ENCODE peak calls at places on chromosomes 2 and 18, in seven cellular contexts. U, Z, K, A, E, Q and H are unnamed samples.

GRCh38 chr2:120222186-120223033 is 790 bp downstream of the TMEM185B start:
- DNase-seq in U (no peak), Z (no peak), K (no peak), A (no peak), E (no peak), Q (peak), H (no peak)

GRCh38 chr2:40179801-40180200 is 272.1 kb downstream of the SLC8A1 start:
- DNase-seq in U (no peak), Z (no peak), K (no peak), A (no peak), E (no peak), Q (no peak), H (no peak)

GRCh38 chr2:38215993-38216392 is 140.0 kb upstream of the CYP1B1 start:
- DNase-seq in U (no peak), Z (peak), K (peak), A (peak), E (peak), Q (no peak), H (peak)

GRCh38 chr2:235793163-235793752 is 299.4 kb downstream of the AGAP1 start:
- DNase-seq in U (no peak), Z (peak), K (peak), A (peak), E (no peak), Q (no peak), H (peak)

GRCh38 chr2:98463988-98464771 is 19.5 kb downstream of the INPP4A start:
- DNase-seq in U (no peak), Z (no peak), K (no peak), A (no peak), E (no peak), Q (peak), H (no peak)

GRCh38 chr2:190634381-190634780 is 14.5 kb upstream of the NAB1 start:
- DNase-seq in U (no peak), Z (no peak), K (no peak), A (peak), E (no peak), Q (no peak), H (peak)

GRCh38 chr2:102449370-102449974 is 23.6 kb upstream of the SLC9A4 start:
- DNase-seq in U (peak), Z (peak), K (peak), A (peak), E (peak), Q (peak), H (peak)

GRCh38 chr2:237647176-237648015 is 20.0 kb downstream of the LRRFIP1 start:
- DNase-seq in U (no peak), Z (no peak), K (no peak), A (no peak), E (no peak), Q (no peak), H (no peak)

GRCh38 chr2:155662224-155662623 is 670.3 kb downstream of the NR4A2 start:
- DNase-seq in U (no peak), Z (no peak), K (no peak), A (no peak), E (no peak), Q (no peak), H (no peak)

GRCh38 chr2:158457826-158458616 is 1.3 kb downstream of the PKP4 start:
- DNase-seq in U (peak), Z (peak), K (peak), A (peak), E (peak), Q (peak), H (peak)

GRCh38 chr2:158458617-158458920 is 1.8 kb downstream of the PKP4 start:
- DNase-seq in U (no peak), Z (no peak), K (peak), A (no peak), E (no peak), Q (no peak), H (no peak)

GRCh38 chr2:158463496-158464095 is 6.8 kb downstream of the PKP4 start:
- DNase-seq in U (no peak), Z (no peak), K (no peak), A (no peak), E (no peak), Q (no peak), H (no peak)

GRCh38 chr2:158459161-158460003 is 2.6 kb downstream of the PKP4 start:
- DNase-seq in U (no peak), Z (peak), K (peak), A (no peak), E (peak), Q (no peak), H (peak)

DNA sequence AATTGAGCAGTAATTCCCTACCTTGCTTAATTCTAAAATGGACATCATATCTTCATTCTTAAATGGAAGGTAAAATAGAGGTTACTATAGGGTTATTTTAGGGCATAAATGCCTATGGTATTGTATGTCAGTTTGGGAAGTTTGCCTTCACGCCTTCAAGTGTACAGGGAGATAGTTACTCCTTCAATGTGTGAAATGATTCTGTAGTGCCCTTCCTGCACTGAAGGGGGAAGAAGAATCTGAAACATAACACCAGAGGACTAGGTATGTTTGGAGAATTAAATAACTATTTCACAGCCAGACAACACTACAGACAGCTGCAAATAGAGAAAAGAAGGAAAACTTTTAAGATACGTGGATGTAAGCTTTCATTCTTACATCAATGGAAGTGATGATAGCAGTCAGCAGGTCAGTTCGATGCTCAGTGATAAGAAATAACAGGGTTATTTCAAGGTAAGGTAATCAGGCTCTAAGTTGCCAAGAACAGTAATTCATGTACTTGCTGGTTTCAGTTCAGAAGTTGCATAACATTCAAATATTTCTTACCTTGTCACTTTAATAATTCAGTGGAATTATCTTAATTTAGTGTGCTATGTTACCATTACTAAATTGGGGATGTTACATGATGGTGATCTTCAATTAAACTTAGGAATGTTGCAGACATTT is 4.0 kb downstream of the PKP4 start:
- DNase-seq in U (no peak), Z (peak), K (peak), A (no peak), E (peak), Q (no peak), H (peak)
- TF ChIP-seq CTCF in U (no peak), Z (no peak), K (peak), A (no peak), E (peak), Q (no peak), H (peak)

GRCh38 chr2:223614534-223614933 is 12.4 kb upstream of the SCG2 start:
- DNase-seq in U (no peak), Z (no peak), K (no peak), A (no peak), E (no peak), Q (no peak), H (no peak)

GRCh38 chr2:223613017-223613950 is 11.1 kb upstream of the SCG2 start:
- DNase-seq in U (peak), Z (peak), K (peak), A (peak), E (peak), Q (peak), H (peak)

GRCh38 chr2:223621901-223622300 is 19.7 kb upstream of the SCG2 start:
- DNase-seq in U (no peak), Z (no peak), K (peak), A (no peak), E (no peak), Q (no peak), H (no peak)

GRCh38 chr2:223619486-223620129 is 17.4 kb upstream of the SCG2 start:
- DNase-seq in U (no peak), Z (peak), K (no peak), A (no peak), E (no peak), Q (no peak), H (peak)

GRCh38 chr2:223618172-223619035 is 16.2 kb upstream of the SCG2 start:
- DNase-seq in U (no peak), Z (no peak), K (no peak), A (no peak), E (no peak), Q (no peak), H (no peak)
- TF ChIP-seq CTCF in U (no peak), Z (no peak), K (peak), A (no peak), E (no peak), Q (no peak), H (no peak)

GRCh38 chr2:232658217-232658785 is 24.9 kb downstream of the EFHD1 start:
- DNase-seq in U (no peak), Z (peak), K (peak), A (no peak), E (no peak), Q (no peak), H (no peak)
- TF ChIP-seq CTCF in U (no peak), Z (no peak), K (peak), A (no peak), E (no peak), Q (no peak), H (no peak)

GRCh38 chr18:77479047-77479446 is 229.4 kb downstream of the GALR1 start:
- DNase-seq in U (no peak), Z (no peak), K (no peak), A (peak), E (no peak), Q (no peak), H (no peak)

GRCh38 chr18:77482190-77482928 is 232.7 kb downstream of the GALR1 start:
- DNase-seq in U (no peak), Z (no peak), K (peak), A (no peak), E (peak), Q (no peak), H (no peak)

GRCh38 chr18:77481541-77481940 is 231.9 kb downstream of the GALR1 start:
- DNase-seq in U (no peak), Z (no peak), K (peak), A (peak), E (peak), Q (no peak), H (no peak)

GRCh38 chr18:77478619-77479018 is 229.0 kb downstream of the GALR1 start:
- DNase-seq in U (peak), Z (no peak), K (peak), A (peak), E (peak), Q (no peak), H (no peak)
- TF ChIP-seq CTCF in U (no peak), Z (no peak), K (peak), A (peak), E (no peak), Q (no peak), H (no peak)

GRCh38 chr2:174344716-174345472 is 10.1 kb downstream of the SP9 start:
- DNase-seq in U (no peak), Z (peak), K (peak), A (peak), E (peak), Q (no peak), H (peak)
- TF ChIP-seq CTCF in U (no peak), Z (peak), K (peak), A (peak), E (peak), Q (peak), H (peak)

GRCh38 chr18:59451073-59451472 is 92.0 kb upstream of the LMAN1 start:
- DNase-seq in U (no peak), Z (no peak), K (no peak), A (no peak), E (no peak), Q (no peak), H (no peak)
- TF ChIP-seq CTCF in U (no peak), Z (no peak), K (no peak), A (no peak), E (no peak), Q (no peak), H (no peak)

DNA sequence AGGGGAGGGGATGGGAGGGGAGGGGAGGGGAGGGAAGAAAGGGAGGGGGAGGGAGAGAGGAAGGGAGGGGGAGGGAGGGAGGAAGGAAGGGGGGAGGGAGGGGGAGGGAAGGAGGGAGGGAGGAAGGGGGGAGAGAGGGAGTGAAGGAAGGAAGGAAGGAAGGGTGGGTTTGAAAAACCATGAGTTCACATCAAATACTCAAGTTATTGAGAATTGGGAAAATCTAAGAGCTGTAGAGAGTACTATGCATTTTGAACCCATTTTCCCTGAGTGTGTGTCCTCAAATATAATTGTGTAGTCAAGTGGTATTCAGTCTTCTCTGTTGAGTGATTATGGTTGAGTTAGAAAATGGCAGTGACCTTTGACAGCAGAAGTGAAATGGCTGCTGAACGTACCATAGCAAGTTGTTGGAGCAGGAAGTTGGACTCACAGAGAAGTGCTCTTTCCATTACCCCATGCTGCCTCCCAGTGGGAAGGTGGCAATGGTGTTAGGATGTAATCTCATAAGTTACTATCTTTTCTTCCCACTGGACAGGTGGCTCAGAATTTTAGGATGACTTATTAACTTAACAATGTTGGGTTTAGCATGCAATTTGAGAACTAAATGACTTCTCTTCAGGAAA is 214.6 kb downstream of the SETBP1 start:
- DNase-seq in U (no peak), Z (peak), K (peak), A (peak), E (peak), Q (peak), H (peak)
- TF ChIP-seq CTCF in U (peak), Z (peak), K (peak), A (peak), E (peak), Q (peak), H (peak)